ENCODE peak calls at places on chromosomes 7 and 10, in five cellular contexts. I is NCI-H1436 treated with DMSO at 0.1 percent for 48 hours, C is endothelial cell, A is GM13977, L is brain microvascular endothelial cell. Y is an unnamed sample.

GRCh38 chr7:141144921-141145629 is 71.2 kb downstream of the TMEM178B start:
- DNase-seq in I (no peak), C (no peak), A (no peak), L (no peak), Y (no peak)

GRCh38 chr10:109875151-109875568 is 48.2 kb downstream of the XPNPEP1 start:
- DNase-seq in I (no peak), C (no peak), A (no peak), L (no peak), Y (no peak)

GRCh38 chr7:5491251-5492044 is 67.8 kb upstream of the TNRC18 start:
- DNase-seq in I (no peak), C (no peak), A (no peak), L (no peak), Y (no peak)

GRCh38 chr7:3984456-3984855 is 683.4 kb downstream of the SDK1 start:
- DNase-seq in I (no peak), C (no peak), A (no peak), L (no peak), Y (no peak)

GRCh38 chr7:55021951-55022617 is 3.3 kb downstream of the EGFR start:
- DNase-seq in I (no peak), C (no peak), A (no peak), L (peak; percentile 19), Y (no peak)

GRCh38 chr7:41824284-41824683 is 121.4 kb upstream of the INHBA start:
- DNase-seq in I (no peak), C (no peak), A (no peak), L (peak; percentile 33), Y (no peak)

GRCh38 chr7:98211676-98212531 is 665 bp downstream of the BHLHA15 start:
- DNase-seq in I (no peak), C (no peak), A (peak; percentile 45), L (no peak), Y (no peak)

GRCh38 chr10:132663666-132664365 is 122.1 kb downstream of the NKX6-2 start:
- DNase-seq in I (no peak), C (no peak), A (no peak), L (no peak), Y (no peak)

Y was measured in MM.1S.